ENCODE peak calls at places on chromosomes 5 and 9, in eight cellular contexts. One of them, this sample, is unnamed.

GRCh38 chr9:128912270-128912853 is 8.4 kb upstream of the PHYHD1 start:
- DNase-seq in K562: no peak
- DNase-seq in pancreas: no peak
- DNase-seq in lower leg skin: no peak
- DNase-seq in OCI-LY7: no peak
- DNase-seq in HCT116: peak
- DNase-seq in psoas muscle: no peak
- DNase-seq in AG10803: peak
- DNase-seq in this sample: no peak

GRCh38 chr5:72550595-72550994 is 43.4 kb upstream of the ZNF366 start:
- DNase-seq in lower leg skin: no peak
- DNase-seq in HCT116: no peak
- DNase-seq in psoas muscle: no peak
- DNase-seq in OCI-LY7: no peak
- DNase-seq in K562: no peak
- DNase-seq in pancreas: no peak
- DNase-seq in AG10803: no peak
- DNase-seq in this sample: no peak

GRCh38 chr5:54090495-54091084 is 219.8 kb downstream of the ARL15 start:
- DNase-seq in AG10803: peak
- DNase-seq in psoas muscle: no peak
- DNase-seq in pancreas: no peak
- DNase-seq in OCI-LY7: no peak
- DNase-seq in lower leg skin: no peak
- DNase-seq in K562: peak
- DNase-seq in HCT116: peak
- DNase-seq in this sample: no peak

GRCh38 chr5:171494452-171495121 is 75.1 kb downstream of the FGF18 start:
- DNase-seq in OCI-LY7: no peak
- DNase-seq in pancreas: peak
- DNase-seq in AG10803: peak
- DNase-seq in psoas muscle: peak
- DNase-seq in HCT116: peak
- DNase-seq in K562: peak
- DNase-seq in lower leg skin: peak
- DNase-seq in this sample: peak

GRCh38 chr9:104286187-104286586 is 192.1 kb downstream of the SMC2 start:
- DNase-seq in pancreas: no peak
- DNase-seq in psoas muscle: no peak
- DNase-seq in AG10803: no peak
- DNase-seq in lower leg skin: no peak
- DNase-seq in K562: no peak
- DNase-seq in HCT116: no peak
- DNase-seq in OCI-LY7: no peak
- DNase-seq in this sample: no peak

GRCh38 chr9:96856363-96857286 is 2.3 kb upstream of the ZNF782 start:
- DNase-seq in HCT116: peak
- DNase-seq in pancreas: peak
- DNase-seq in K562: peak
- DNase-seq in AG10803: peak
- DNase-seq in OCI-LY7: peak
- DNase-seq in psoas muscle: peak
- DNase-seq in lower leg skin: no peak
- DNase-seq in this sample: peak

GRCh38 chr5:89241186-89241585 is 358.2 kb upstream of the MEF2C start:
- DNase-seq in OCI-LY7: no peak
- DNase-seq in K562: no peak
- DNase-seq in lower leg skin: no peak
- DNase-seq in AG10803: peak
- DNase-seq in psoas muscle: no peak
- DNase-seq in HCT116: no peak
- DNase-seq in pancreas: no peak
- DNase-seq in this sample: no peak

GRCh38 chr5:74464512-74465209 is 175.9 kb downstream of the ENC1 start:
- DNase-seq in pancreas: no peak
- DNase-seq in OCI-LY7: peak
- DNase-seq in lower leg skin: no peak
- DNase-seq in HCT116: no peak
- DNase-seq in psoas muscle: no peak
- DNase-seq in AG10803: peak
- DNase-seq in K562: no peak
- DNase-seq in this sample: no peak

GRCh38 chr9:112532427-112532826 is 45.8 kb downstream of the KIAA1958 start:
- DNase-seq in lower leg skin: peak
- DNase-seq in HCT116: no peak
- DNase-seq in pancreas: peak
- DNase-seq in K562: no peak
- DNase-seq in psoas muscle: no peak
- DNase-seq in AG10803: peak
- DNase-seq in OCI-LY7: no peak
- DNase-seq in this sample: no peak

GRCh38 chr5:161547573-161548471 is 1.3 kb upstream of the GABRB2 start:
- DNase-seq in AG10803: no peak
- DNase-seq in OCI-LY7: peak
- DNase-seq in K562: no peak
- DNase-seq in psoas muscle: peak
- DNase-seq in lower leg skin: no peak
- DNase-seq in HCT116: no peak
- DNase-seq in pancreas: no peak
- DNase-seq in this sample: no peak

GRCh38 chr5:78264600-78264999 is 29.9 kb downstream of the AP3B1 start:
- DNase-seq in K562: no peak
- DNase-seq in lower leg skin: no peak
- DNase-seq in psoas muscle: no peak
- DNase-seq in AG10803: no peak
- DNase-seq in OCI-LY7: no peak
- DNase-seq in HCT116: no peak
- DNase-seq in pancreas: no peak
- DNase-seq in this sample: no peak

GRCh38 chr5:172939045-172939444 is 20.2 kb upstream of the RPL26L1 start:
- DNase-seq in HCT116: peak
- DNase-seq in K562: peak
- DNase-seq in OCI-LY7: no peak
- DNase-seq in lower leg skin: no peak
- DNase-seq in AG10803: peak
- DNase-seq in psoas muscle: no peak
- DNase-seq in pancreas: no peak
- DNase-seq in this sample: peak
- TF ChIP-seq CTCF in HCT116: peak
- TF ChIP-seq CTCF in K562: peak
- TF ChIP-seq CTCF in OCI-LY7: peak
- TF ChIP-seq CTCF in lower leg skin: no peak
- TF ChIP-seq CTCF in AG10803: peak
- TF ChIP-seq CTCF in psoas muscle: peak
- TF ChIP-seq CTCF in pancreas: no peak
- TF ChIP-seq CTCF in this sample: peak

DNA sequence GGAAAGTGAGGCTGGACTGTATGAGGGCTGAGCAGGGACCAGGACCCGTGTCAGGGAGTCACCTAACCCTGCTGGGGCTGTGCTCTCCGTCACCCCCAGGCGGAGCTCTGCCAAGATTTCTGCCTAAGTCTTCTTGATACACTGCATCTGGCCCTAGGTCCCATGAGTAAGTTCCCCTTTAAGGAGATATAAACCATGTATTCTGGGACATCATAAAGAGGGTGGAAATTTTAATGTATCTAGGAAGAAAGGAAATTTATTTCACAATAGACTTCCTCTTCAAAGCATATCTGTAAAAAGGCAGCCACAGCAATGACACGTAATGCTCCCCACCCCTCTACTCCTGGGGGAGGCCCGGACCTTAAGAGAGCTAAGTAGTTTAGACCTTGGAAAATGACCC is 183.4 kb downstream of the FBXL7 start:
- DNase-seq in AG10803: no peak
- DNase-seq in psoas muscle: no peak
- DNase-seq in K562: no peak
- DNase-seq in lower leg skin: no peak
- DNase-seq in pancreas: no peak
- DNase-seq in OCI-LY7: peak
- DNase-seq in HCT116: no peak
- DNase-seq in this sample: peak
- TF ChIP-seq CTCF in AG10803: no peak
- TF ChIP-seq CTCF in psoas muscle: no peak
- TF ChIP-seq CTCF in K562: no peak
- TF ChIP-seq CTCF in lower leg skin: no peak
- TF ChIP-seq CTCF in pancreas: no peak
- TF ChIP-seq CTCF in OCI-LY7: peak
- TF ChIP-seq CTCF in HCT116: no peak
- TF ChIP-seq CTCF in this sample: peak

GRCh38 chr9:32431196-32431595 is 46.8 kb downstream of the ACO1 start:
- DNase-seq in K562: no peak
- DNase-seq in AG10803: no peak
- DNase-seq in HCT116: no peak
- DNase-seq in OCI-LY7: no peak
- DNase-seq in pancreas: no peak
- DNase-seq in lower leg skin: no peak
- DNase-seq in psoas muscle: no peak
- DNase-seq in this sample: no peak

GRCh38 chr9:32430720-32431119 is 46.3 kb downstream of the ACO1 start:
- DNase-seq in lower leg skin: no peak
- DNase-seq in AG10803: peak
- DNase-seq in pancreas: no peak
- DNase-seq in psoas muscle: no peak
- DNase-seq in OCI-LY7: no peak
- DNase-seq in HCT116: no peak
- DNase-seq in K562: no peak
- DNase-seq in this sample: no peak

GRCh38 chr9:32434892-32435291 is 50.4 kb downstream of the ACO1 start:
- DNase-seq in pancreas: no peak
- DNase-seq in HCT116: no peak
- DNase-seq in K562: no peak
- DNase-seq in lower leg skin: no peak
- DNase-seq in OCI-LY7: no peak
- DNase-seq in psoas muscle: no peak
- DNase-seq in AG10803: no peak
- DNase-seq in this sample: no peak

GRCh38 chr9:32427111-32427873 is 42.8 kb downstream of the ACO1 start:
- DNase-seq in lower leg skin: no peak
- DNase-seq in HCT116: no peak
- DNase-seq in K562: no peak
- DNase-seq in AG10803: no peak
- DNase-seq in OCI-LY7: no peak
- DNase-seq in psoas muscle: no peak
- DNase-seq in pancreas: peak
- DNase-seq in this sample: no peak

GRCh38 chr9:32431940-32432555 is 47.6 kb downstream of the ACO1 start:
- DNase-seq in lower leg skin: no peak
- DNase-seq in OCI-LY7: peak
- DNase-seq in pancreas: peak
- DNase-seq in K562: peak
- DNase-seq in HCT116: peak
- DNase-seq in psoas muscle: peak
- DNase-seq in AG10803: peak
- DNase-seq in this sample: peak
- TF ChIP-seq CTCF in lower leg skin: no peak
- TF ChIP-seq CTCF in OCI-LY7: peak
- TF ChIP-seq CTCF in pancreas: no peak
- TF ChIP-seq CTCF in K562: peak
- TF ChIP-seq CTCF in HCT116: peak
- TF ChIP-seq CTCF in psoas muscle: peak
- TF ChIP-seq CTCF in AG10803: peak
- TF ChIP-seq CTCF in this sample: peak

DNA sequence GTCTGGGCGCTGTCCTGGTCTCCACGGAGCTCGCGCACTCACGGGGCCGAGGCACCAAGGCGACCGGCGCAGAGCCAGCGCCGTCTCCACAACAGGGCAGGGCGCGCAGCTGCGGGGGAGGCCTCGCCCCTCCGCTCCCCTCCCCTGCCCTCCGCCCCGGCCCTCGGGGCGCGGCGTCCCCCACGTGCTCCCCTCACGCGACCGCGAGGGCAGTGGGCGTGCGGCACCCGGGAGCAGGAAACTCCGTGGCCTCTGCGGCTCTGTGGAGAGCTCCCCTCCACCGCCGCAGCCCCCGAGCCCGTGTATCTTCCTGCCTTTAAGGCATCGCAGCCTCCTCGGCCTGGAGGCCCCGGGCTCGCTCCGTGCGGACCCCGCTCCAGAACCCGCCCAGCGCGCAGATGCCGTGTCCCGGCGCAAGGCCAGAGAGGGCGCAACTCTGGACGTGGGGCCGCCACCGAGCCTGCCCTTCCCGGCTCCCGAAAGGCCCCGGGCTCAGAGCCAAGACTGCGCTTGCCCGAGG is 706 bp upstream of the TUBB4B start:
- DNase-seq in HCT116: no peak
- DNase-seq in psoas muscle: peak
- DNase-seq in K562: peak
- DNase-seq in OCI-LY7: peak
- DNase-seq in lower leg skin: peak
- DNase-seq in pancreas: peak
- DNase-seq in AG10803: peak
- DNase-seq in this sample: peak
- TF ChIP-seq CTCF in HCT116: no peak
- TF ChIP-seq CTCF in psoas muscle: no peak
- TF ChIP-seq CTCF in K562: peak
- TF ChIP-seq CTCF in OCI-LY7: peak
- TF ChIP-seq CTCF in lower leg skin: no peak
- TF ChIP-seq CTCF in pancreas: no peak
- TF ChIP-seq CTCF in AG10803: no peak
- TF ChIP-seq CTCF in this sample: peak

GRCh38 chr9:37485389-37486255 is at the start of gene POLR1E:
- DNase-seq in pancreas: peak
- DNase-seq in OCI-LY7: peak
- DNase-seq in lower leg skin: peak
- DNase-seq in psoas muscle: peak
- DNase-seq in K562: peak
- DNase-seq in AG10803: peak
- DNase-seq in HCT116: peak
- DNase-seq in this sample: peak
- TF ChIP-seq CTCF in pancreas: no peak
- TF ChIP-seq CTCF in OCI-LY7: no peak
- TF ChIP-seq CTCF in lower leg skin: no peak
- TF ChIP-seq CTCF in psoas muscle: no peak
- TF ChIP-seq CTCF in K562: no peak
- TF ChIP-seq CTCF in AG10803: no peak
- TF ChIP-seq CTCF in HCT116: no peak
- TF ChIP-seq CTCF in this sample: no peak

DNA sequence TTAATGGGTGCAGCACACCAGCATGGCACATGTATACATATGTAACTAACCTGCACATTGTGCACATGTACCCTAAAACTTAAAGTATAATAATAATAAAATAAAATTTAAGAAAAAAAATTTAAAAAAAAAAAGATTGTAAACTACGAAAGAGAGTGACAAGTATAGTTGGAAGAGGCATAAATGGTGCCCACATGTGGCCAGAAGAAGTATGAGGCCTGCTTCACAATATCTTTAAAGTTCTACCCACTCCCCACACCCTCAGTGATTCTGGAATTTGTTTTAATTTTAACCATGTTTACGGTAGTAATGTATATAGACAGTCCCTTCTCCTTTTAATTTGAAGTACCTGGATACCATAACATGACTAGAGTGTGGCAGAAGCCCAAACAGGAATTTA is 172.7 kb downstream of the CHSY3 start:
- DNase-seq in psoas muscle: no peak
- DNase-seq in AG10803: no peak
- DNase-seq in K562: no peak
- DNase-seq in HCT116: no peak
- DNase-seq in pancreas: no peak
- DNase-seq in OCI-LY7: no peak
- DNase-seq in lower leg skin: no peak
- DNase-seq in this sample: no peak
- TF ChIP-seq CTCF in psoas muscle: no peak
- TF ChIP-seq CTCF in AG10803: peak
- TF ChIP-seq CTCF in K562: no peak
- TF ChIP-seq CTCF in HCT116: peak
- TF ChIP-seq CTCF in pancreas: no peak
- TF ChIP-seq CTCF in OCI-LY7: no peak
- TF ChIP-seq CTCF in lower leg skin: no peak
- TF ChIP-seq CTCF in this sample: no peak

GRCh38 chr9:34991833-34992375 is 2.4 kb downstream of the DNAJB5 start:
- DNase-seq in psoas muscle: peak
- DNase-seq in K562: peak
- DNase-seq in lower leg skin: no peak
- DNase-seq in OCI-LY7: no peak
- DNase-seq in AG10803: no peak
- DNase-seq in HCT116: peak
- DNase-seq in pancreas: peak
- DNase-seq in this sample: no peak
- TF ChIP-seq CTCF in psoas muscle: no peak
- TF ChIP-seq CTCF in K562: peak
- TF ChIP-seq CTCF in lower leg skin: no peak
- TF ChIP-seq CTCF in OCI-LY7: no peak
- TF ChIP-seq CTCF in AG10803: no peak
- TF ChIP-seq CTCF in HCT116: peak
- TF ChIP-seq CTCF in pancreas: no peak
- TF ChIP-seq CTCF in this sample: peak

This sample was measured in BE2C.